ENCODE peak calls at places on chromosomes 16 and 17, in seven cellular contexts. G is A549, Z is heart left ventricle, F is endothelial cell of umbilical vein, T is lower leg skin, D is esophagus squamous epithelium, M is right lobe of liver. W is an unnamed sample.

GRCh38 chr16:2056681-2057407 is 9.1 kb downstream of the TSC2 start:
- DNase-seq in G (peak), Z (no peak), F (no peak), T (no peak), D (no peak), M (peak), W (no peak)

GRCh38 chr16:79618712-79619050 is 18.1 kb upstream of the MAF start:
- DNase-seq in G (no peak), Z (no peak), F (no peak), T (no peak), D (no peak), M (no peak), W (no peak)

GRCh38 chr16:73527191-73527590 is 479.3 kb upstream of the ZFHX3 start:
- DNase-seq in G (peak), Z (no peak), F (no peak), T (no peak), D (no peak), M (no peak), W (no peak)

GRCh38 chr17:64443086-64443760 is 5.7 kb upstream of the MILR1 start:
- DNase-seq in G (peak), Z (no peak), F (no peak), T (no peak), D (no peak), M (no peak), W (no peak)

GRCh38 chr17:51355314-51356083 is 95.2 kb downstream of the UTP18 start:
- DNase-seq in G (no peak), Z (no peak), F (no peak), T (no peak), D (no peak), M (no peak), W (no peak)

GRCh38 chr17:48375356-48375755 is 54.7 kb downstream of the SKAP1 start:
- DNase-seq in G (no peak), Z (no peak), F (no peak), T (no peak), D (no peak), M (no peak), W (no peak)

GRCh38 chr16:35651841-35652240 is 2192.4 kb downstream of the TP53TG3F start:
- DNase-seq in G (no peak), Z (no peak), F (no peak), T (no peak), D (no peak), M (no peak), W (no peak)

GRCh38 chr16:49854227-49855203 is 1.4 kb downstream of the ZNF423 start:
- DNase-seq in G (no peak), Z (peak), F (peak), T (no peak), D (no peak), M (peak), W (no peak)

GRCh38 chr16:30758988-30759461 is 2.8 kb downstream of the CFAP119 start:
- DNase-seq in G (no peak), Z (no peak), F (no peak), T (no peak), D (no peak), M (no peak), W (no peak)

GRCh38 chr16:18788828-18789514 is 1.2 kb downstream of the RPS15A start:
- DNase-seq in G (no peak), Z (no peak), F (peak), T (no peak), D (no peak), M (no peak), W (peak)

GRCh38 chr16:89607453-89607852 is 6.0 kb upstream of the DPEP1 start:
- DNase-seq in G (no peak), Z (no peak), F (no peak), T (no peak), D (no peak), M (no peak), W (no peak)

GRCh38 chr17:75845058-75845711 is 981 bp upstream of the UNC13D start:
- DNase-seq in G (peak), Z (peak), F (peak), T (peak), D (no peak), M (peak), W (peak)

GRCh38 chr16:12902511-12903324 is 1.3 kb downstream of the SHISA9 start:
- DNase-seq in G (no peak), Z (no peak), F (no peak), T (no peak), D (no peak), M (no peak), W (no peak)

GRCh38 chr16:51607202-51607756 is 456.2 kb upstream of the SALL1 start:
- DNase-seq in G (no peak), Z (no peak), F (no peak), T (no peak), D (no peak), M (no peak), W (no peak)

GRCh38 chr17:34379876-34380275 is 16.8 kb upstream of the CCL1 start:
- DNase-seq in G (no peak), Z (no peak), F (no peak), T (no peak), D (no peak), M (no peak), W (no peak)

GRCh38 chr17:72891627-72892026 is 200.9 kb downstream of the SLC39A11 start:
- DNase-seq in G (no peak), Z (no peak), F (no peak), T (no peak), D (no peak), M (no peak), W (no peak)

GRCh38 chr17:46742539-46743270 is 75.8 kb downstream of the WNT3 start:
- DNase-seq in G (peak), Z (peak), F (peak), T (no peak), D (no peak), M (no peak), W (peak)

GRCh38 chr17:43434902-43435319 is 36.1 kb downstream of the ARL4D start:
- DNase-seq in G (no peak), Z (no peak), F (no peak), T (no peak), D (no peak), M (no peak), W (no peak)

GRCh38 chr17:63439682-63440081 is 6.4 kb downstream of the CYB561 start:
- DNase-seq in G (no peak), Z (no peak), F (peak), T (no peak), D (no peak), M (no peak), W (no peak)

GRCh38 chr17:74404802-74405201 is 27.1 kb upstream of the GPRC5C start:
- DNase-seq in G (no peak), Z (no peak), F (no peak), T (no peak), D (no peak), M (no peak), W (no peak)

GRCh38 chr17:67649891-67650290 is 67.8 kb upstream of the NOL11 start:
- DNase-seq in G (no peak), Z (no peak), F (no peak), T (no peak), D (no peak), M (no peak), W (no peak)

GRCh38 chr16:53785044-53785443 is 81.1 kb downstream of the FTO start:
- DNase-seq in G (no peak), Z (no peak), F (no peak), T (no peak), D (no peak), M (no peak), W (no peak)

DNA sequence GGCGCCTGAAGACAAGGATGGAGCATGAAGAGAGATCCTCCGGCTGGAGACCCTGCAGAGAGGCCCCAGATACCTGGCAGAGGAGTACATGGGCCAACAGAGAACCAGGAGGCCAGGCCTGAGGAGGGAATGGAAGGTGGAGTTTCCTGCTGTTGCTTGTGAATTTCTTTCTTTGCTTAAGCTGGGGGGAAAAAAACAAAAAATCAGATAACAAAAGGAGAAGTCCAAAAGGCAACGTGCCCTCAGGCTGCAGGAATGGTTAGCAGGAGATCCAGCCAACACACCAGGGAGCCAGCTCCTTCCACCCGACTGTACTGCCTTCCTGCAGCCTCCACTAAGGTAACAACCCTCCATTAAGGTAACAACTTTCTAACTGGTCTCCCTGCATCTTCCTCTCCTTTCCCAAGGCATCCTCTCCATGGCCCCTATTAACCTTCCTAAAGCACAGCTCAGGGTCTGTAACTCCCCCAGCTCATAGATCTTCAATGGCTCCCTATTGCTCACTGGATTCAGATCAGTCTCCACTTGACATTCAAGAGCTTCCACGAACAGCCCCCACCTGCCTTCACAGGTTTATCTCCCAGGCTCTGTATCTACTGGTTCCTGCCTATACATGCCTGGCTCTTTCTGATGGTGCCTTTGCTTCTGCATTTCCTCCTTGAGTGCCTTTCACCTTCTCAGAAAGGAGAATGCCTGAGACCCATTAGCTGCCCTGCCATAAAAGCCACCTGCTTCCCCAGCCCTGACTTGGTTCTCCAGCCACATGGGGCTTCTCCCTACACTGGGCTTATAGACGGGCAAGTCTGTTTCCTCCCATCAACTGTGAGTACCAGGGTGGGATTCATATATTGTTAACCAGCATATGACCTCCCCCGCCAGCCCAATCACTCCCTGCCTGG is 725 bp upstream of the ARL5C start:
- DNase-seq in G (no peak), Z (no peak), F (no peak), T (no peak), D (no peak), M (no peak), W (no peak)
- TF ChIP-seq POLR2A in G (no peak), Z (no peak), F (no peak), T (no peak), D (no peak), M (no peak), W (no peak)

DNA sequence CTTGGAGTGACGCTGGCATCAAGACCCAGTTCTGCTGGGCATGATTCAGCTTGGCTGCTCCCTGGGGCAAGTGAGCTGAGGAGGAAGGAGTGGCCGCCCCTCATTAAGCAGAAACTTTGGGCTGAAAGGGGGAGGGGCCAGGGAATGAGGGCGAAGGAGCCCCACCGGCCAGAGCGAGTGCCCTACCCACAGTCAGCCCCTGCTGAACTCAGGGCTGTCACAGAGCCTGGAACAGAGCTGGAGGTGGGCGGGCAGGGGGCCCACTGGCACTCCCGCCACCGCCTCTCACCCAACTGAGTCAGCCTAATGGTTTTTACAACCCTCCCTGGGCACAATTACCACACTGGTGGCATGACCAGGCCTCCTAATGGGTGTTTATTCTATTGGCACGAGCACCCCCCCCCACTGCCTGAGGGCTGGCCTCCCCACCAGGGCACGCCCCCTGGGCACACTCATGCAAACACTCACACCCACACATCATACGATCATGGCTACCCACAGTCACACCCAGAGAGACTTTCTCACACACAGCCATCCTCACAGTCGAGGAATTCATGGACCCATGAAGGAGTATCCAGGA is 19.2 kb downstream of the UNC119 start:
- DNase-seq in G (no peak), Z (no peak), F (no peak), T (peak), D (no peak), M (no peak), W (no peak)
- TF ChIP-seq POLR2A in G (no peak), Z (no peak), F (no peak), T (no peak), D (no peak), M (no peak), W (no peak)

DNA sequence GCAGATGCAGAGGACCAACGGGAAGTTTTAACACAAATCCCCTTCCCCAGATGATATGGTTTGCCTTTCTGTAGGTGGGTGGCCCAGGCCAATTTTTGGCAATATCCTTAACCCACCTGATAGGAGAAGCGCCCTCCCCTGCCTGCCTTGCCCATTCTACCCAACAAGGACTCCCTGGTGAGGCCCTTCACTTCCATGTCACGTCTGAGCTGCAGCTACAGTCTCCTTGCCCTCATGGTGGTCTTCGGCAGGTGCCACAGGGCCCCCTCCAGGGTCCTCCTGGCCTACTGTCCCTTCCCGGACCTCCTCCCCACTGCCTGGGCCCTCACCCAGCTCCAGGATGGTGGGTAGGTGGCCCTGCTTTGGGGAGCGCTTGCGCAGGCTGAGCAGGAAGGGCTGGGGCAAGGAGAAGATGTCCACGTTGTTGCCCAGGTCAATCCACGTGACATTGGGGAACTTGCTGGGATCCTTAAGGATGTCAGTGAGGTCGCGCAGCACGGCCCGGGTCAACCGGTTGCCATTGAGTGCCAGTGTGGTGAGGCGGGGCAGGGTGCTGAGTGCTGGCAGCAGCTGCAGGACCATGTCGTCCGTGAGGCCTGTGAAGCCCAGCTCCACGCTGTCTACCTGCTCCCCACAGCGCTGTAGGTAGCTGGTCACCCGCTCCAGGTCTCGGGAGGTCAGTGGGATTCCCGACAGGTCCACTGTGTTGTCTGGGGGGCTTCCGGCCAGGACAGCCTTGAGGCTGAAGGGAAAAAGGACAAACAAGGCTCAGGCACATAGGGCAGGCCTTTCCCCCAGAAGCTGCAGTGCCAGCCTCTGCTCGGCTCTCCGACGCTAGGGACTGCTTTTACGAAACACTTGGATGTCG is 28.3 kb downstream of the TRPV2 start:
- DNase-seq in G (no peak), Z (no peak), F (no peak), T (no peak), D (no peak), M (no peak), W (no peak)
- TF ChIP-seq POLR2A in G (peak), Z (no peak), F (peak), T (no peak), D (no peak), M (no peak), W (no peak)

DNA sequence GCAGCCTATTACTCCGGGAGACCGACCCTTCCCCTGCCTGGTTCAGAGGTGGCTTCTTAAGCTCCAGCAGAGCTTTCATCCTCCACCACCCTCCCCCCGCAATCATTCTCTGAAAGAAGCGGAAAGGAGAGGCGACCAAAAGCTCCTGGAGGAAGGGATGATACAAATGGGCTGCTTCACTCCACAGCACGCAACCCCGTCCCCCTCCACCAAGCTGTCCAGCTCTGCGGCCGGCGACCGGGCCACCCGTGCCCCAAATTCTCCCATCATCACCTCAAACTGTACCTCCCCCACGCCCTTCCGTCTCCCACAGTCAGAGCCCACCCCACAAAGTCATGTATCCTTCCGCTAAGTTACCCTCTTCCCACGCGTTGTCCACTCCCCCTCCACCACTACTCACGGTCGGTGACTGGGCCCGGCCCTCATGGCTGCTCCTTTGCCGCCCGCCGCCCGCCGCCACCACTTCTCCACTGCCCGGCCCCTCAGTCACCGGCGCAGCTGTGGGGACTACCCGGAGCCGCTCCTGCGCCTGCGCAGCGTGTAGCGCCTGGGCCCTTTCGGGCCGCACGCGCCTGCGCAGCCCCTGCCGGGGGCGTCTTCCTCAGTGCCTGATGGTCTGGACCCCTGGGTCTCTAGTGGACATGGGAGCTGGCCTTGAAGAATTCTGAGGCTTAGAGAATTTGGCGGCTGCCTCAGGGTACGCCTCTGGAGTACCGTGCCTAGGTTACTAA is at the start of gene FAM222B:
- DNase-seq in G (peak), Z (peak), F (peak), T (peak), D (no peak), M (peak), W (peak)
- TF ChIP-seq POLR2A in G (peak), Z (peak), F (peak), T (no peak), D (peak), M (peak), W (peak)

DNA sequence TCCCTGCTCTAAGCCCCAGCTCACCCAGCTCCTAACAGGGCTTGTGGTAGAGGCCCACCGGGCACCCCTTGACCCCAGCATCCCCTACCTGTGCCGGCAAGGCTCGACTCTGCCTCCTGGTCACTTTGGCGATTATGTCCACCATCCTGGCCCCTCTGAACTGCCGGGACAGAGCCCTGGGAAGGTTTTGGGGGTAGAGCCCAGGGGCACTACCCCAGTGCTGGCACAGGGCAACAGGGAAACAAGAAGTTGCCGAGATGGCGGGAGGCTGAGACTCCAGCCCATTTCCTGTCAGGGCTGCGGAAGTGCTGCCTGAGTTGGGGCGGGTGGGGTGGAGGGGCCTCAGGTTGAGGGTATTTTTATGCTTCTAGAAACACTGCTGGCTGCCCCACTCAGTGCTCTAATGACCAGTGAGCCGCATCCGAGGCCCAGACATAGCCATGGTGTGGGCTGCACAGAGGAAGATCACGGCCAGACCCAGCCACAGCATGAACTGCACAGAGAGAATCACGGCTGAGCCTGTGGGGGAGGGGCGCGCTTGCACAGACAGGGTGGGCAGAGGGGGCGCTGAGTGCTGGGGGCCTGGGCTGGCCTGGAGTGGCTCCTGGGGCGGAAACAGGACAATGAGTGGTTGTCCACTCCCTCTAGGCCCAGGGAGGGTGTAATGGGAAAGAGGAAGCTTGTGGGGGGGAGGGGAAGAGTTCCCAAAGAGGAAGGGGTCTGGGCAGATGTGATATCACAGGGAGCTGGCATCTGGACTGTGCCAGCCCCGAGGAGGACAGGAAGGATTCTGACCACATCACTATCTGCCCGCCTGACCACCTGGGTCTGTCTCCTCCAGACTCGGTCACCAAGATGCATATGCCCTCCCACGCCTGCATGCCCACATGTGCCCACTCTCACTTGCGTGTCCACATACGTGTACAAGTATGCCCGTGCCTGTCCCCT is 22.3 kb downstream of the ARHGAP27 start:
- DNase-seq in G (no peak), Z (peak), F (no peak), T (no peak), D (no peak), M (peak), W (no peak)
- TF ChIP-seq POLR2A in G (no peak), Z (no peak), F (no peak), T (no peak), D (no peak), M (no peak), W (no peak)

DNA sequence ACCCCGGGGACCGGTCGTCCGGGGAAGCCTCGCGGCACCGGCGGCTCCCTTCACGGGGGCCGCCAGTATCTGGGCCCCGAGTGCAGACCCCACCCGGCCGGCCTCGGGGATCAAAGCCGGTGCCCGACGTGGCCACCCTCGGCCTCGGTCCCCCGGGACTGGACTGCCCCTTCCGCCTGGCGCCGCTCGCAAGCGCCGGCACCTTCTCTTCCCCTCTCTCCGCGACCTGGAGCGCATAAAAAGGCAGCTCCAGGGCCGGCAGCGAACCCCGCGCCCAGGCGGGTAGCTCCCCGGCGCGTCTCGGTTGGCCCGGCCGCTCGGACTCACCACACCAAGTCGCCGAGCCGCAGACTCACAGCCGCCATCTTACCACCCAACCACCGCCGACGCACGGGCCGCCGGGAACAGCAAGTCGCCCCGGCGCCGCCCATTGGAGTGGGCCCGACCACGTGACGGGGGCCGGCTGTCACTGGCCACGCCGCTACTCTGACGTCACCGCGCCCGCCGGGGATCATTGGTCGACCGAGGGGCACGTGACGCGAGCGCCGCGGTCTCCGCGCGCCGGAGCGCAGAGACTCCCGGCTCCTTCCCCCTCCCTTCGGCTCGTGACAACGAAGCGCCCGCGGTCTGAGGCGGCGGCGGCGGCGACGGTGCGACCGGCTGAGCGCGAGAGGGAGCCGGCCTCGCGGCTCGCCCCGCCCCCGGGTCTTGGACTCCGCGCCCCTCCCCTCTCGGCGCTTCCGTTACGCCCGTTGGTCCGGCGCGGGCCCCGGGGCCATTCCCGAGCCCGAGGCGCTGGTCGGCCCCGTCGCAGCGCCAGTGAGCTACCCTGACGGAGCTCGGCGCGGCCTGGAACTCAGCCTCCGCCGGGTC is at the start of the genes GLYR1 and UBN1:
- DNase-seq in G (peak), Z (peak), F (peak), T (peak), D (peak), M (peak), W (peak)
- TF ChIP-seq POLR2A in G (peak), Z (peak), F (peak), T (no peak), D (peak), M (peak), W (peak)